ENCODE peak calls at places on chromosomes 7 and 10, in five cellular contexts. B is activated CD4-positive, alpha-beta T cell treated with anti-CD3 and anti-CD28 coated beads, Interleukin-2, amount 50 U/mL, for 48 hours; M is activated CD4-positive, CD25-positive, alpha-beta regulatory T cell; W is prostate gland; V is Panc1. K is an unnamed sample.

GRCh38 chr7:75734586-75735047 is 4.1 kb downstream of the HIP1 start:
- DNase-seq in V (no peak), B (no peak), W (no peak), M (no peak), K (peak; percentile 28)

GRCh38 chr10:42149027-42149700 is 489.2 kb downstream of the ZNF33B start:
- DNase-seq in V (no peak), W (peak; percentile 5), B (no peak), M (no peak), K (no peak)

GRCh38 chr7:6271694-6272371 is 591 bp downstream of the CYTH3 start:
- DNase-seq in M (peak; percentile 7), B (peak; percentile 12), W (no peak), V (no peak), K (peak; percentile 66)

GRCh38 chr10:28946479-28946878 is 269.2 kb downstream of the BAMBI start:
- DNase-seq in B (no peak), M (no peak), V (no peak), W (no peak), K (no peak)

GRCh38 chr7:143924851-143925250 is 10.2 kb upstream of the OR2F2 start:
- DNase-seq in W (no peak), B (no peak), M (no peak), V (no peak), K (no peak)

GRCh38 chr7:141128506-141128905 is 54.6 kb downstream of the TMEM178B start:
- DNase-seq in B (no peak), M (no peak), W (no peak), V (no peak), K (no peak)

GRCh38 chr7:143507094-143507518 is 29.4 kb downstream of the TAS2R41 start:
- DNase-seq in B (no peak), V (no peak), W (no peak), M (no peak), K (no peak)

GRCh38 chr7:149071641-149072437 is 18.7 kb downstream of the ZNF786 start:
- DNase-seq in B (peak; percentile 48), W (no peak), V (no peak), M (peak; percentile 17), K (peak; percentile 73)

GRCh38 chr7:142301923-142302550 is 44.2 kb upstream of the PRSS58 start:
- DNase-seq in W (no peak), V (no peak), M (no peak), B (no peak), K (no peak)

GRCh38 chr10:43471929-43472720 is 35.2 kb downstream of the ZNF487 start:
- DNase-seq in W (no peak), B (no peak), V (no peak), M (no peak), K (no peak)

GRCh38 chr7:17677408-17677807 is 262.9 kb downstream of the SNX13 start:
- DNase-seq in V (no peak), M (no peak), B (no peak), W (no peak), K (no peak)

GRCh38 chr10:125083576-125083920 is 76.8 kb downstream of the CTBP2 start:
- DNase-seq in V (peak; percentile 65), M (no peak), W (no peak), B (no peak), K (no peak)

GRCh38 chr7:133401225-133401624 is 148.3 kb downstream of the EXOC4 start:
- DNase-seq in V (no peak), B (no peak), M (no peak), W (no peak), K (no peak)

GRCh38 chr7:93575555-93576397 is 1.3 kb upstream of the CALCR start:
- DNase-seq in M (no peak), V (no peak), B (no peak), W (no peak), K (no peak)

GRCh38 chr10:63703113-63703670 is 182.0 kb downstream of the REEP3 start:
- DNase-seq in V (no peak), W (no peak), B (no peak), M (no peak), K (no peak)

GRCh38 chr10:17742918-17743317 is 9.1 kb upstream of the TMEM236 start:
- DNase-seq in V (no peak), M (peak; percentile 50), W (peak; percentile 20), B (peak; percentile 81), K (peak; percentile 76)

GRCh38 chr7:31744294-31744874 is 57.4 kb downstream of the PPP1R17 start:
- DNase-seq in W (peak; percentile 62), V (peak; percentile 59), M (no peak), B (peak; percentile 53), K (peak; percentile 72)

GRCh38 chr7:122790132-122790531 is 87.4 kb upstream of the RNF148 start:
- DNase-seq in M (no peak), W (no peak), V (no peak), B (no peak), K (peak; percentile 36)

GRCh38 chr10:48983648-48984359 is 44.2 kb upstream of the LRRC18 start:
- DNase-seq in W (no peak), M (no peak), V (no peak), B (no peak), K (no peak)

GRCh38 chr10:133391249-133391635 is 2.7 kb upstream of the MTG1 start:
- DNase-seq in B (no peak), V (no peak), M (no peak), W (no peak), K (no peak)

GRCh38 chr10:10131984-10132383 is 885.7 kb upstream of the CELF2 start:
- DNase-seq in M (no peak), V (no peak), B (no peak), W (no peak), K (no peak)

GRCh38 chr7:132279718-132280117 is 296.6 kb downstream of the PLXNA4 start:
- DNase-seq in V (no peak), B (no peak), W (no peak), M (no peak), K (no peak)

GRCh38 chr10:127044191-127044590 is 139.0 kb downstream of the DOCK1 start:
- DNase-seq in V (no peak), M (no peak), B (no peak), W (peak; percentile 85), K (no peak)

GRCh38 chr7:1912472-1913289 is 242.6 kb downstream of the ELFN1 start:
- DNase-seq in B (no peak), V (no peak), W (no peak), M (no peak), K (peak; percentile 62)

K was measured in glutamatergic neuron.